ENCODE peak calls at places on chromosomes 6 and 20, in six cellular contexts. One of them, this sample, is unnamed.

GRCh38 chr6:169907419-169908115 is 156.1 kb downstream of the ERMARD start:
- DNase-seq in NCI-H187 treated with DMSO at 0.1 percent for 48 hours: no peak
- DNase-seq in endodermal cell: no peak
- DNase-seq in fibroblast of mammary gland: no peak
- DNase-seq in IMR-90: no peak
- DNase-seq in nucleus accumbens: no peak
- DNase-seq in this sample: no peak

GRCh38 chr6:38489951-38490350 is 149.8 kb downstream of the BTBD9 start:
- DNase-seq in NCI-H187 treated with DMSO at 0.1 percent for 48 hours: no peak
- DNase-seq in nucleus accumbens: no peak
- DNase-seq in fibroblast of mammary gland: peak
- DNase-seq in endodermal cell: no peak
- DNase-seq in IMR-90: peak
- DNase-seq in this sample: no peak

GRCh38 chr6:97882755-97883154 is 599.7 kb upstream of the MMS22L start:
- DNase-seq in fibroblast of mammary gland: no peak
- DNase-seq in NCI-H187 treated with DMSO at 0.1 percent for 48 hours: no peak
- DNase-seq in endodermal cell: no peak
- DNase-seq in nucleus accumbens: no peak
- DNase-seq in IMR-90: no peak
- DNase-seq in this sample: no peak

GRCh38 chr6:131976545-131977061 is 25.4 kb upstream of the CCN2 start:
- DNase-seq in IMR-90: peak
- DNase-seq in nucleus accumbens: no peak
- DNase-seq in NCI-H187 treated with DMSO at 0.1 percent for 48 hours: no peak
- DNase-seq in fibroblast of mammary gland: peak
- DNase-seq in endodermal cell: no peak
- DNase-seq in this sample: no peak

GRCh38 chr20:45097485-45098095 is 3.3 kb downstream of the KCNS1 start:
- DNase-seq in fibroblast of mammary gland: peak
- DNase-seq in endodermal cell: no peak
- DNase-seq in IMR-90: no peak
- DNase-seq in nucleus accumbens: no peak
- DNase-seq in NCI-H187 treated with DMSO at 0.1 percent for 48 hours: no peak
- DNase-seq in this sample: peak

GRCh38 chr6:165098165-165098564 is 211.2 kb downstream of the C6orf118 start:
- DNase-seq in fibroblast of mammary gland: no peak
- DNase-seq in NCI-H187 treated with DMSO at 0.1 percent for 48 hours: no peak
- DNase-seq in endodermal cell: peak
- DNase-seq in IMR-90: no peak
- DNase-seq in nucleus accumbens: no peak
- DNase-seq in this sample: no peak

GRCh38 chr6:41306187-41306854 is 19.8 kb upstream of the TREM1 start:
- DNase-seq in nucleus accumbens: peak
- DNase-seq in NCI-H187 treated with DMSO at 0.1 percent for 48 hours: no peak
- DNase-seq in IMR-90: peak
- DNase-seq in fibroblast of mammary gland: peak
- DNase-seq in endodermal cell: peak
- DNase-seq in this sample: no peak

GRCh38 chr6:138005846-138006245 is 101.4 kb downstream of the PERP start:
- DNase-seq in IMR-90: no peak
- DNase-seq in fibroblast of mammary gland: no peak
- DNase-seq in nucleus accumbens: no peak
- DNase-seq in endodermal cell: no peak
- DNase-seq in NCI-H187 treated with DMSO at 0.1 percent for 48 hours: no peak
- DNase-seq in this sample: no peak

GRCh38 chr6:139154885-139155547 is 20.1 kb downstream of the HECA start:
- DNase-seq in nucleus accumbens: no peak
- DNase-seq in endodermal cell: no peak
- DNase-seq in IMR-90: peak
- DNase-seq in NCI-H187 treated with DMSO at 0.1 percent for 48 hours: no peak
- DNase-seq in fibroblast of mammary gland: no peak
- DNase-seq in this sample: no peak

GRCh38 chr6:52514514-52514913 is 62.3 kb downstream of the TRAM2 start:
- DNase-seq in IMR-90: peak
- DNase-seq in NCI-H187 treated with DMSO at 0.1 percent for 48 hours: no peak
- DNase-seq in nucleus accumbens: no peak
- DNase-seq in fibroblast of mammary gland: peak
- DNase-seq in endodermal cell: no peak
- DNase-seq in this sample: no peak

GRCh38 chr6:14584450-14584849 is 466.9 kb downstream of the CD83 start:
- DNase-seq in IMR-90: peak
- DNase-seq in nucleus accumbens: no peak
- DNase-seq in endodermal cell: no peak
- DNase-seq in NCI-H187 treated with DMSO at 0.1 percent for 48 hours: no peak
- DNase-seq in fibroblast of mammary gland: no peak
- DNase-seq in this sample: no peak

GRCh38 chr20:45044084-45044573 is 56.8 kb downstream of the KCNS1 start:
- DNase-seq in fibroblast of mammary gland: peak
- DNase-seq in IMR-90: peak
- DNase-seq in NCI-H187 treated with DMSO at 0.1 percent for 48 hours: peak
- DNase-seq in nucleus accumbens: peak
- DNase-seq in endodermal cell: peak
- DNase-seq in this sample: no peak

GRCh38 chr6:157861814-157862213 is 38.8 kb downstream of the SNX9 start:
- DNase-seq in fibroblast of mammary gland: peak
- DNase-seq in endodermal cell: no peak
- DNase-seq in NCI-H187 treated with DMSO at 0.1 percent for 48 hours: no peak
- DNase-seq in IMR-90: peak
- DNase-seq in nucleus accumbens: no peak
- DNase-seq in this sample: no peak

GRCh38 chr6:109790131-109790530 is 99.0 kb downstream of the FIG4 start:
- DNase-seq in NCI-H187 treated with DMSO at 0.1 percent for 48 hours: no peak
- DNase-seq in nucleus accumbens: no peak
- DNase-seq in endodermal cell: no peak
- DNase-seq in IMR-90: peak
- DNase-seq in fibroblast of mammary gland: peak
- DNase-seq in this sample: no peak

GRCh38 chr6:54719633-54720032 is 126.9 kb upstream of the FAM83B start:
- DNase-seq in NCI-H187 treated with DMSO at 0.1 percent for 48 hours: no peak
- DNase-seq in IMR-90: no peak
- DNase-seq in fibroblast of mammary gland: no peak
- DNase-seq in endodermal cell: no peak
- DNase-seq in nucleus accumbens: no peak
- DNase-seq in this sample: no peak

GRCh38 chr6:44404022-44404714 is 16.7 kb downstream of the CDC5L start:
- DNase-seq in nucleus accumbens: no peak
- DNase-seq in NCI-H187 treated with DMSO at 0.1 percent for 48 hours: no peak
- DNase-seq in IMR-90: no peak
- DNase-seq in endodermal cell: no peak
- DNase-seq in fibroblast of mammary gland: no peak
- DNase-seq in this sample: no peak

GRCh38 chr6:2616796-2617195 is 133.9 kb downstream of the MYLK4 start:
- DNase-seq in nucleus accumbens: no peak
- DNase-seq in fibroblast of mammary gland: no peak
- DNase-seq in IMR-90: no peak
- DNase-seq in NCI-H187 treated with DMSO at 0.1 percent for 48 hours: no peak
- DNase-seq in endodermal cell: no peak
- DNase-seq in this sample: no peak

GRCh38 chr6:163816441-163816840 is 401.9 kb downstream of the QKI start:
- DNase-seq in NCI-H187 treated with DMSO at 0.1 percent for 48 hours: no peak
- DNase-seq in fibroblast of mammary gland: peak
- DNase-seq in IMR-90: peak
- DNase-seq in nucleus accumbens: no peak
- DNase-seq in endodermal cell: no peak
- DNase-seq in this sample: no peak

GRCh38 chr6:79874531-79875132 is 72.7 kb downstream of the ELOVL4 start:
- DNase-seq in IMR-90: no peak
- DNase-seq in NCI-H187 treated with DMSO at 0.1 percent for 48 hours: no peak
- DNase-seq in endodermal cell: no peak
- DNase-seq in fibroblast of mammary gland: peak
- DNase-seq in nucleus accumbens: no peak
- DNase-seq in this sample: no peak

GRCh38 chr6:150600003-150600301 is 267 bp downstream of the PLEKHG1 start:
- DNase-seq in IMR-90: no peak
- DNase-seq in nucleus accumbens: no peak
- DNase-seq in fibroblast of mammary gland: no peak
- DNase-seq in NCI-H187 treated with DMSO at 0.1 percent for 48 hours: no peak
- DNase-seq in endodermal cell: no peak
- DNase-seq in this sample: no peak

GRCh38 chr6:7124114-7124513 is 16.4 kb downstream of the RREB1 start:
- DNase-seq in fibroblast of mammary gland: no peak
- DNase-seq in nucleus accumbens: no peak
- DNase-seq in IMR-90: no peak
- DNase-seq in endodermal cell: no peak
- DNase-seq in NCI-H187 treated with DMSO at 0.1 percent for 48 hours: no peak
- DNase-seq in this sample: no peak

GRCh38 chr6:157462956-157463742 is 82.2 kb downstream of the ZDHHC14 start:
- DNase-seq in NCI-H187 treated with DMSO at 0.1 percent for 48 hours: no peak
- DNase-seq in nucleus accumbens: no peak
- DNase-seq in endodermal cell: no peak
- DNase-seq in IMR-90: no peak
- DNase-seq in fibroblast of mammary gland: no peak
- DNase-seq in this sample: no peak

GRCh38 chr6:39388526-39389371 is 66.2 kb upstream of the KCNK16 start:
- DNase-seq in endodermal cell: no peak
- DNase-seq in nucleus accumbens: no peak
- DNase-seq in NCI-H187 treated with DMSO at 0.1 percent for 48 hours: no peak
- DNase-seq in fibroblast of mammary gland: peak
- DNase-seq in IMR-90: no peak
- DNase-seq in this sample: no peak

GRCh38 chr20:61875996-61876395 is 189.7 kb downstream of the TAF4 start:
- DNase-seq in endodermal cell: no peak
- DNase-seq in nucleus accumbens: no peak
- DNase-seq in IMR-90: no peak
- DNase-seq in NCI-H187 treated with DMSO at 0.1 percent for 48 hours: no peak
- DNase-seq in fibroblast of mammary gland: no peak
- DNase-seq in this sample: no peak